ENCODE peak calls at places on chromosomes 16 and 17, in eight cellular contexts. X is lower lobe of right lung; N is memory B cell; V is left lobe of liver; E is progenitor cell of endocrine pancreas; U is CD4-positive, alpha-beta T cell; Q is AG08395; Y is upper lobe of right lung. R is an unnamed sample.

GRCh38 chr17:60390223-60390622 is 1.7 kb downstream of the USP32 start:
- DNase-seq in X (no peak), N (no peak), V (no peak), E (no peak), U (no peak), Q (peak; percentile 67), Y (no peak), R (peak; percentile 60)

GRCh38 chr17:58391302-58391984 is 25.9 kb downstream of the RNF43 start:
- DNase-seq in X (peak; percentile 84), N (no peak), V (peak; percentile 96), E (no peak), U (no peak), Q (no peak), Y (peak; percentile 78), R (no peak)

GRCh38 chr17:66740226-66740625 is 94.7 kb upstream of the CACNG5 start:
- DNase-seq in X (no peak), N (no peak), V (no peak), E (no peak), U (no peak), Q (no peak), Y (no peak), R (no peak)

GRCh38 chr17:40035162-40035559 is 19.0 kb downstream of the MED24 start:
- DNase-seq in X (no peak), N (no peak), V (no peak), E (no peak), U (no peak), Q (peak; percentile 64), Y (no peak), R (no peak)

GRCh38 chr16:66081967-66082366 is 284.5 kb upstream of the CDH5 start:
- DNase-seq in X (no peak), N (no peak), V (no peak), E (no peak), U (no peak), Q (peak; percentile 13), Y (no peak), R (no peak)

GRCh38 chr17:77125432-77125901 is 15.3 kb upstream of the SEC14L1 start:
- DNase-seq in X (no peak), N (no peak), V (no peak), E (no peak), U (no peak), Q (peak; percentile 83), Y (no peak), R (peak; percentile 90)

GRCh38 chr17:32525116-32525515 is 38.3 kb downstream of the CDK5R1 start:
- DNase-seq in X (no peak), N (no peak), V (no peak), E (no peak), U (no peak), Q (peak; percentile 81), Y (no peak), R (no peak)

GRCh38 chr17:6567528-6568185 is 11.3 kb upstream of the PITPNM3 start:
- DNase-seq in X (peak; percentile 69), N (no peak), V (no peak), E (no peak), U (no peak), Q (no peak), Y (peak; percentile 77), R (no peak)

GRCh38 chr17:13437966-13438779 is 163.6 kb downstream of the HS3ST3A1 start:
- DNase-seq in X (no peak), N (no peak), V (no peak), E (no peak), U (no peak), Q (no peak), Y (no peak), R (no peak)

GRCh38 chr17:80279895-80280294 is 19.2 kb downstream of the RNF213 start:
- DNase-seq in X (peak; percentile 77), N (no peak), V (no peak), E (no peak), U (no peak), Q (peak; percentile 79), Y (peak; percentile 88), R (no peak)

R was measured in trophoblast cell.